ENCODE peak calls at places on chromosomes 16 and 17, in seven cellular contexts. L is A549, R is SK-N-SH, H is K562, P is HepG2, U is GM12878, J is H1. Y is an unnamed sample.

GRCh38 chr17:81961554-81962498 is 839 bp upstream of the NOTUM start:
- DNase-seq in R (no peak), H (peak), L (no peak), J (peak), P (no peak), U (no peak), Y (no peak)

GRCh38 chr17:32157225-32157624 is 14.9 kb downstream of the RHOT1 start:
- DNase-seq in J (no peak), R (no peak), H (no peak), U (no peak), L (no peak), P (no peak), Y (peak)

GRCh38 chr17:42519546-42520444 is 16.2 kb upstream of the NAGLU start:
- DNase-seq in L (peak), H (no peak), J (peak), P (peak), R (no peak), U (no peak), Y (peak)

GRCh38 chr16:90018297-90019200 is 707 bp downstream of the DBNDD1 start:
- DNase-seq in P (no peak), R (peak), H (peak), L (peak), U (no peak), J (peak), Y (no peak)

GRCh38 chr17:82213251-82214011 is 789 bp upstream of the CCDC57 start:
- DNase-seq in U (no peak), R (peak), J (peak), L (peak), P (peak), H (peak), Y (peak)

GRCh38 chr16:21194771-21195301 is 16.5 kb downstream of the ZP2 start:
- DNase-seq in J (no peak), U (no peak), R (no peak), L (no peak), P (no peak), H (no peak), Y (no peak)

GRCh38 chr16:70151391-70151790 is 22.2 kb upstream of the CLEC18C start:
- DNase-seq in U (no peak), P (no peak), R (no peak), H (no peak), L (no peak), J (no peak), Y (no peak)

GRCh38 chr16:88640520-88641247 is 2.3 kb downstream of the IL17C start:
- DNase-seq in J (no peak), L (no peak), R (no peak), H (no peak), U (no peak), P (no peak), Y (no peak)

GRCh38 chr17:30299000-30299399 is 7.3 kb upstream of the BLMH start:
- DNase-seq in P (no peak), J (no peak), U (no peak), R (no peak), H (no peak), L (peak), Y (peak)

GRCh38 chr17:28704219-28704858 is 7.3 kb downstream of the PROCA1 start:
- DNase-seq in H (peak), U (no peak), J (no peak), R (no peak), L (no peak), P (no peak), Y (no peak)

GRCh38 chr16:81174644-81175324 is 63.7 kb upstream of the BCO1 start:
- DNase-seq in L (peak), H (no peak), J (no peak), R (no peak), U (no peak), P (no peak), Y (peak)

GRCh38 chr16:12434567-12434966 is 369.1 kb downstream of the CPPED1 start:
- DNase-seq in R (no peak), U (no peak), H (no peak), P (no peak), J (no peak), L (no peak), Y (no peak)

GRCh38 chr17:16915752-16916556 is 56.0 kb downstream of the TNFRSF13B start:
- DNase-seq in H (peak), P (peak), U (peak), R (peak), J (peak), L (peak), Y (peak)

GRCh38 chr17:41352597-41353366 is 2.2 kb upstream of the KRT33A start:
- DNase-seq in U (no peak), P (no peak), H (no peak), L (no peak), R (no peak), J (no peak), Y (peak)

DNA sequence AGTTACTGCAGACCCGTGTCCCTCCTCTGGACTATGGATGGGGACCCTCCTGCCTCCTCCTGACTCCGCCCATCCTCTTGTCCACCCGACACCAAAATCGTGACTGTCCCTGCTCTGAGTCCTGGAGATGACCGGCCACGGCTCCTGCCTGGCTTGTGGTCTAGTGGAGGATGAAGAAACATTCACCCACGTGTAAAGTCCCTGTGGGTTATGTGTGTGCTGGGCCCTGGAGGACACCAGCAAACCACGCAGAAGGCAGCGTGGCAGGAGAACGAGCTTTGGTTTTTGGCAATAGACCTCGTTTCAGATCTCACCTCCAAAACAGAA is 11.9 kb downstream of the SPNS2 start:
- DNase-seq in P (no peak), U (no peak), L (no peak), J (no peak), H (no peak), R (no peak), Y (no peak)
- TF ChIP-seq RFX5 in P (no peak), U (no peak), L (no peak), J (no peak), H (no peak), R (no peak), Y (no peak)

GRCh38 chr17:74981979-74982662 is 5.3 kb upstream of the CDR2L start:
- DNase-seq in U (no peak), H (peak), R (peak), P (peak), L (peak), J (peak), Y (peak)
- TF ChIP-seq RFX5 in U (no peak), H (no peak), R (no peak), P (peak), L (no peak), J (no peak), Y (no peak)

DNA sequence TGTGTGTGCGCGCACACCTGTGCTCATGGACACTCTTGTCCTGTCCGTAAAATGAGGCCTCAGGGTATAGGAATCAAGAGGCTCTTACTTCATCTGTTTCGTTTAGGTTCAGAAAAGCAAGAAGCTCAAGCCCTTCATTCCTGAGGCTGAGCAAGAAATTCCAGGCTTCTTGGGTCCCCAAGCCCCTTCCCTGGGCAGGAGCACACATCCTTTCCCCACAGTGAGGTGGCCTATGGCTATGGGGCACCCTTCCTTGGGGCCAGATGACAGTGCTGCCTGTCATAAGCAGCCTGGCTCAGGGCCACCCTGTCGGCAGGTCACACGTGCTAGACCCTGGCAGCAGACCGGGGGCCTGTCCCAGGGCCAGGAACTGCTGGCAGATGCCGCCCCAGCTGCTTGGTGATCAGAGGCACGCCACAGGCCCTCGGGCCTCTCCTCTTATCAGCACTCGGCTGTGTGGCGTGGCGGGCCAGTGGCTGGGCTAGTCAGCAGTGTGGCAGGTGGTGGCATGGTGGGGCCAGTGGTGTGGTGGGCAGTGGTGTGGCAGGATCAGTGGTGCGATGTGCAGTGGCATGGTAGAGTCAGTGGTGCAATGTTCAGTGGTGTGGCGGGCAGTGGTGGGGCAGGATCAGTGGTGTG is 50.2 kb downstream of the NKD1 start:
- DNase-seq in U (no peak), P (no peak), R (peak), L (no peak), J (no peak), H (no peak), Y (no peak)
- TF ChIP-seq RFX5 in U (no peak), P (no peak), R (no peak), L (no peak), J (no peak), H (no peak), Y (no peak)

DNA sequence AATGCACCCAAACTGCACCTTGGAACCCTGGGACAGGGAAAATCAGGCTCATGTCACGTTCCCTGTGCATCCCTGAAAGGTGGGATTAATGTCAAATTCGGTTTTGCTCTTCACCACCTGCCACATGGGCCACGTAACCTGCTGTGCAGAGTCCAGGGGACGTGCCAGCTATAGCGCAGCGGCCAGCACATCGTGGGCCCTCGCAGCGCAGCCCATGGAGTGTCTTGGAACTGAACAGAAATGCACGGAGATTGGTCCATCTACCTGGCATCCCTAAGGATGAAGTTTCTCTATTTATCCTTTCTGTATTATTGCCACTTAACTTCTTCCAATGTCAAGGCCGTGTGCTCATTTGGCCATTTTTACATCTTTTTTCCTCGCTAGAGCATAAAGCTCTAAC is 68.1 kb upstream of the TRAP1 start:
- DNase-seq in J (no peak), L (no peak), P (no peak), H (no peak), R (no peak), U (no peak), Y (no peak)
- TF ChIP-seq RFX5 in J (no peak), L (no peak), P (no peak), H (no peak), R (no peak), U (no peak), Y (no peak)

GRCh38 chr17:75757086-75757681 is 7.8 kb downstream of the GALK1 start:
- DNase-seq in P (no peak), H (no peak), J (no peak), R (peak), L (no peak), U (no peak), Y (no peak)
- TF ChIP-seq RFX5 in P (no peak), H (no peak), J (no peak), R (no peak), L (no peak), U (no peak), Y (no peak)

GRCh38 chr16:68446941-68447675 is 1.2 kb downstream of the SMPD3 start:
- DNase-seq in J (peak), R (peak), L (no peak), P (no peak), U (no peak), H (no peak), Y (no peak)
- TF ChIP-seq RFX5 in J (no peak), R (no peak), L (no peak), P (no peak), U (no peak), H (no peak), Y (no peak)

DNA sequence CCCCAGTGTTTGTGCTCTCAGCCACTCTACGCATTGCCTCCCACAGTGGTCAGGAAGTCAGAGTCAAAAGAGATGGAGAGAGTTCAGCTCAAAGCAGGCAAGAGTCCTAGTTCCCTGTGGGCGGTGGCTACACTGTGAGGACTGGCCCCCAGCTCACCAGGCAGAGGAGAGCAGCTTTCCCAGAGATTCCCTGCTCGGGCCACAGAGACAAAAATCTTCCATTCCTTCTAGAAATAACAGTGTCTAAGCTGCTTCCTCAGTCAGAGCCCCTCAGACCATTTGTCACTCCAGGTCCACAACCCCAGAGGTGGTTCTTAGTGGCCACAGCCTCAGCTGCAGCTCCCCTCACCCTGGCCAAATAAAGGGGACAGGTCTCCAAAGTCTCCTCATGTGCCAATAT is 263.0 kb upstream of the RPL38 start:
- DNase-seq in P (no peak), H (no peak), L (no peak), R (no peak), U (no peak), J (no peak), Y (no peak)
- TF ChIP-seq RFX5 in P (no peak), H (no peak), L (no peak), R (no peak), U (no peak), J (no peak), Y (no peak)

DNA sequence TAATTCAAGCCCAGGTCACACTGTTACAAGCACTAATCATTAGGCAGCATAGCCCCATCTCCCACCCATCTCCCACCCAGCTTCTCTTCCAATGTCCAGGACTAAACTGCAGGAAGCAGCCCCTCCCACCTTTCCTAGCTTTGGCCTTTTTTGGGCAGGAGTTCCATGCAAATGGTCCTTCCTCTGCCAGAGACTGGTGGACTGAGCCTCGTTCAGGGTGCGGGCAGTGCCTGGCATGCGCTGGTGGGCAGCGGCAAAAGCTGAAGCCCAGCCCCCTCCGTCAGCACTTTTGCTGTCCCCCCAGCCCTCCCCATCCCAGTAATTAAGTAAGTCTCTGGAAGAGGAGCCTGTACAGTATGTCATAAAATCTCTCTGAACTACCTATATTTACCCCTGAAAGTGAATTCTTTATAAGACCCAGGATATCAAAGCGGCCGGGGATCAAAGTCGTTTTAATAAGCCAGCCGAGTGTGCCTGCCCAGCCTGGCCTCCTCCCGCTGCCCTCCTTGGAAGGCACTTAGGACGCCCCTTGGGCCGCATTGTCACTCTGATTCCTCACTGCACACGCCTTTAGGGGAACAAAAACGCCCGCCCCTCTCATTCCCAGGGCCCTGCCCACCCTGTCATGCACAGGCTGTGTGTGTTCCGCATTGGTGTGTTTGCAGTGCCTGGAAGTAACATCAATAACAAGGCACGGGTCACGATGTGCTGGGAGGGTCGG is 109.9 kb downstream of the IRX5 start:
- DNase-seq in J (no peak), H (no peak), U (no peak), R (no peak), P (no peak), L (no peak), Y (no peak)
- TF ChIP-seq RFX5 in J (no peak), H (no peak), U (no peak), R (no peak), P (no peak), L (no peak), Y (no peak)

GRCh38 chr17:14038206-14038605 is 31.1 kb upstream of the COX10 start:
- DNase-seq in U (no peak), R (no peak), H (no peak), J (no peak), L (no peak), P (no peak), Y (peak)
- TF ChIP-seq RFX5 in U (no peak), R (no peak), H (no peak), J (no peak), L (no peak), P (no peak), Y (no peak)